ENCODE peak calls at places on chromosomes 5 and 9, in nine cellular contexts. A is lung, O is fibroblast of villous mesenchyme, Z is neural progenitor cell, P is foreskin fibroblast, L is neural crest cell, Q is uterus, Y is GM10248, I is Calu3. X is an unnamed sample.

GRCh38 chr5:133287500-133287899 is 235.7 kb downstream of the HSPA4 start:
- DNase-seq in A (no peak), O (peak), Z (peak), P (peak), L (peak), Q (peak), Y (peak), I (peak), X (peak)

GRCh38 chr9:115234094-115234493 is 116.1 kb upstream of the TNC start:
- DNase-seq in A (peak), O (peak), Z (no peak), P (peak), L (no peak), Q (no peak), Y (peak), I (peak), X (no peak)

GRCh38 chr5:133384120-133384855 is 228.1 kb downstream of the FSTL4 start:
- DNase-seq in A (no peak), O (no peak), Z (no peak), P (no peak), L (no peak), Q (no peak), Y (no peak), I (no peak), X (no peak)

GRCh38 chr5:17221843-17222614 is 4.6 kb downstream of the BASP1 start:
- DNase-seq in A (no peak), O (peak), Z (peak), P (no peak), L (no peak), Q (no peak), Y (no peak), I (no peak), X (no peak)

GRCh38 chr9:114371986-114372917 is 15.5 kb downstream of the AKNA start:
- DNase-seq in A (no peak), O (no peak), Z (no peak), P (no peak), L (no peak), Q (peak), Y (no peak), I (no peak), X (no peak)

GRCh38 chr9:88530051-88530450 is 4.9 kb upstream of the NXNL2 start:
- DNase-seq in A (no peak), O (peak), Z (no peak), P (peak), L (no peak), Q (peak), Y (no peak), I (peak), X (no peak)

GRCh38 chr9:131813116-131813515 is 73.2 kb upstream of the RAPGEF1 start:
- DNase-seq in A (no peak), O (no peak), Z (no peak), P (no peak), L (no peak), Q (no peak), Y (no peak), I (no peak), X (no peak)

GRCh38 chr5:39780341-39780740 is 355.6 kb upstream of the DAB2 start:
- DNase-seq in A (no peak), O (peak), Z (peak), P (peak), L (no peak), Q (no peak), Y (no peak), I (no peak), X (peak)

GRCh38 chr5:10705736-10706135 is 55.3 kb downstream of the DAP start:
- DNase-seq in A (no peak), O (no peak), Z (no peak), P (no peak), L (no peak), Q (no peak), Y (no peak), I (no peak), X (no peak)

GRCh38 chr9:132214027-132214622 is 52.3 kb downstream of the NTNG2 start:
- DNase-seq in A (peak), O (peak), Z (peak), P (peak), L (no peak), Q (peak), Y (no peak), I (peak), X (peak)

GRCh38 chr5:115816226-115817042 is at the start of gene CDO1:
- DNase-seq in A (no peak), O (peak), Z (peak), P (peak), L (peak), Q (peak), Y (peak), I (no peak), X (peak)

GRCh38 chr5:139385061-139385889 is 2.2 kb upstream of the SLC23A1 start:
- DNase-seq in A (no peak), O (peak), Z (no peak), P (no peak), L (no peak), Q (no peak), Y (no peak), I (peak), X (no peak)

GRCh38 chr5:158020555-158021418 is 161.8 kb upstream of the CLINT1 start:
- DNase-seq in A (no peak), O (no peak), Z (peak), P (no peak), L (no peak), Q (no peak), Y (no peak), I (no peak), X (no peak)

GRCh38 chr5:66974256-66974655 is 222.3 kb downstream of the CD180 start:
- DNase-seq in A (no peak), O (no peak), Z (no peak), P (peak), L (no peak), Q (no peak), Y (no peak), I (no peak), X (no peak)

GRCh38 chr9:124008307-124008854 is 3.2 kb upstream of the LHX2 start:
- DNase-seq in A (no peak), O (no peak), Z (peak), P (no peak), L (no peak), Q (no peak), Y (no peak), I (no peak), X (peak)

GRCh38 chr5:140346348-140347221 is at the start of gene HBEGF:
- DNase-seq in A (peak), O (peak), Z (peak), P (peak), L (peak), Q (peak), Y (peak), I (peak), X (peak)

GRCh38 chr5:151130235-151130921 is 27.2 kb downstream of the ANXA6 start:
- DNase-seq in A (no peak), O (no peak), Z (no peak), P (no peak), L (no peak), Q (no peak), Y (no peak), I (no peak), X (no peak)

GRCh38 chr9:76911971-76912370 is 6.1 kb upstream of the PRUNE2 start:
- DNase-seq in A (no peak), O (no peak), Z (no peak), P (no peak), L (no peak), Q (no peak), Y (no peak), I (no peak), X (no peak)

GRCh38 chr5:132262882-132263547 is 5.5 kb downstream of the PDLIM4 start:
- DNase-seq in A (no peak), O (peak), Z (no peak), P (no peak), L (no peak), Q (no peak), Y (peak), I (no peak), X (no peak)

GRCh38 chr5:66436721-66437120 is 159.5 kb upstream of the MAST4 start:
- DNase-seq in A (no peak), O (no peak), Z (no peak), P (no peak), L (no peak), Q (no peak), Y (no peak), I (peak), X (no peak)

GRCh38 chr5:5615569-5615968 is 193.1 kb downstream of the ICE1 start:
- DNase-seq in A (no peak), O (no peak), Z (no peak), P (no peak), L (no peak), Q (no peak), Y (no peak), I (no peak), X (no peak)

GRCh38 chr9:98943682-98944129 is at the start of gene COL15A1:
- DNase-seq in A (no peak), O (peak), Z (peak), P (no peak), L (peak), Q (peak), Y (no peak), I (no peak), X (peak)

GRCh38 chr9:21455320-21455719 is 15.1 kb downstream of the IFNA1 start:
- DNase-seq in A (no peak), O (peak), Z (peak), P (no peak), L (no peak), Q (no peak), Y (peak), I (peak), X (peak)
- TF ChIP-seq CTCF in A (peak), O (peak), Z (peak), P (peak), L (peak), Q (peak), Y (peak), I (peak), X (peak)

GRCh38 chr9:129480227-129480626 is 140.7 kb downstream of the C9orf50 start:
- DNase-seq in A (no peak), O (peak), Z (no peak), P (no peak), L (no peak), Q (peak), Y (no peak), I (no peak), X (no peak)
- TF ChIP-seq CTCF in A (no peak), O (peak), Z (peak), P (no peak), L (no peak), Q (peak), Y (no peak), I (no peak), X (no peak)

DNA sequence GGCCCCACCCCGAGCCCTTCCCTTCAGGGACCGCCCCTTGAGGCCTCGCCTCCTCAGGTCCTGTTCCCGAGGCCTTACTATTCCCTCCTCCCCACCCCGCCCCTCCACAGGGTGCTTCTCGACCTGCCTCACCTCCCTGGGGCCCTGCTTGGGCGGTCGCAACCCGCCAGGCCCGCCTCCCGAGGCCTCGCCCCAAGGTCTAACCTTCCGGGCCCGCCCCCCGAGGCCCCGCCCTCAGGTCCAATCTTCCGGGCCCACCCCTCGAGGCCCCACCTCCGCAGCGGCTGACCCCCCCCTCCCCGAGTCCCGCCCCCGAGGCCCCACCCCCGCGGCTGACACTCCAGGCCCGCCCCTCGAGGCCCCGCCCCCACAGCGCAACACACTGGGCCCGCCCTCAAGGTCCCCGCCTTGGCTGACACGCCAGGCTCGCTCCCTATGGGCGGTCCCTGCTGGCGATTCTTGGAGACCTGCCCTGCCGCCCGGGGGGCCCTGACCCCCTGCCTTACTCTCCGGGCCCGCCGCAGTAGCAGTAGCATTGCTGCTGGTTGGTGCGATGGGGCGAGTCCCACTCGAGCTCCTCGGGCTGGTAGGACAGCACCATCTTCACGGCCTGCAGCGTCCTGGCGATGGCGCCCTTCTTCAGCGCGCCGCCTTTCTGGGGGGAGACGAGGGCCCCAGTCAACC is 8.2 kb downstream of the PHF19 start:
- DNase-seq in A (peak), O (peak), Z (peak), P (peak), L (peak), Q (peak), Y (peak), I (peak), X (peak)
- TF ChIP-seq CTCF in A (peak), O (peak), Z (peak), P (peak), L (peak), Q (peak), Y (peak), I (no peak), X (no peak)

DNA sequence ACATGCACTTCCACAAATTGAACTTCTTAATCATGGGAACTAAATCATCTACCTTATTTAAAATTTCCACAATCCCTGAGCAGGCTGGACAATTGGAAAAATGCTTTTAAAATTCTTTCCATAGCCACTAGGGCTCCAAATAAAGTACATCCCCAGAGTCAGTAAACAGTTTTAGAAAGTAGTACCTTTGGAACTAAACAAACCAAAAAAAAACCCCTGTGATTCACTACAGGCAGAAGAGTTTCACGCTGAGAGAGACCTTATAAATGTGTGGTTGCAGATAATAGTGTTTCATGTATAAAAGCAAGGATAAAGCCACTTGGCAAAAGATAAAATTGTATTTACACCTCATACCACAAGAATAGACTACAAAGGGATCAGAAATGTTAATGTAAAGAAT is 11.8 kb upstream of the HMGCR start:
- DNase-seq in A (no peak), O (no peak), Z (no peak), P (no peak), L (no peak), Q (no peak), Y (no peak), I (no peak), X (no peak)
- TF ChIP-seq CTCF in A (no peak), O (no peak), Z (peak), P (no peak), L (peak), Q (no peak), Y (no peak), I (no peak), X (no peak)

GRCh38 chr5:141638771-141639170 is 2.0 kb downstream of the RELL2 start:
- DNase-seq in A (no peak), O (no peak), Z (no peak), P (no peak), L (no peak), Q (no peak), Y (no peak), I (no peak), X (no peak)

GRCh38 chr5:141639357-141640050 is 2.7 kb downstream of the RELL2 start:
- DNase-seq in A (no peak), O (no peak), Z (no peak), P (no peak), L (no peak), Q (no peak), Y (no peak), I (no peak), X (no peak)

GRCh38 chr5:141640051-141640415 is 3.2 kb downstream of the RELL2 start:
- DNase-seq in A (no peak), O (no peak), Z (no peak), P (no peak), L (no peak), Q (no peak), Y (no peak), I (no peak), X (no peak)

GRCh38 chr5:141640698-141641097 is 3.9 kb downstream of the RELL2 start:
- DNase-seq in A (no peak), O (no peak), Z (no peak), P (no peak), L (no peak), Q (no peak), Y (no peak), I (no peak), X (no peak)

DNA sequence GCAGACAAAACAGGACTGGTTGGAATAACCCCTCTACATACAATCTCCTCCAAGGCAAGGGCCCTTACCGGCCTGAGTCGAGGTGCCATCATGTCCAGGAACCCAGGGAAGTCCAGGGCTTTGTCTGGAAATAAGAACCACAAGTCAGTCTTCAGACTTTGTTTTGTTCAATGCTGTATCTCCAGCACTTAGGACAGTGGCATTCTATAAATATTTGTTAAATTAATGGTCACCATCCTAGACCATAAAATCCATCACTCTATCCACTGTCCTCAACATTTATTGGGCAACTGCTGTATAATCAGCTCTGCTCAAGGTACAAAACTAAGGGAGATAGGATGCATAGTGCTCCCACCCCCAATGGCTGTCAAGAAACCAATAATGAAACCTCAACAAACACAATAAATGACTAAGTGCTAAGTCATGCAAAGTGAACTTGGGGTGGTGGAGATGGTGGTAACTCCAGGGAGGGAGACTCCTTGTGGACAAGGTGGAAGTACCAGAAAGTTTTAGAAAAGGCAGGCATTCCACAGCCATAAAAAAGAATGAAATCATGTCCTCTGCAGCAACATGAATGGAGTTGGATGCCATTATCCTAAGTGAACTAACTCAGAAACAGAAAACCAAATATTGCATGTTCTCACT is 5.0 kb downstream of the RELL2 start:
- DNase-seq in A (no peak), O (peak), Z (no peak), P (peak), L (no peak), Q (no peak), Y (peak), I (peak), X (no peak)
- TF ChIP-seq CTCF in A (no peak), O (peak), Z (no peak), P (peak), L (no peak), Q (no peak), Y (no peak), I (peak), X (no peak)

GRCh38 chr5:43098064-43098463 is 22.6 kb upstream of the ZNF131 start:
- DNase-seq in A (no peak), O (no peak), Z (no peak), P (no peak), L (no peak), Q (no peak), Y (no peak), I (no peak), X (no peak)
- TF ChIP-seq CTCF in A (no peak), O (no peak), Z (no peak), P (no peak), L (no peak), Q (no peak), Y (no peak), I (no peak), X (no peak)

GRCh38 chr5:159441441-159441840 is 111.2 kb upstream of the IL12B start:
- DNase-seq in A (no peak), O (no peak), Z (peak), P (no peak), L (peak), Q (no peak), Y (no peak), I (peak), X (peak)
- TF ChIP-seq CTCF in A (no peak), O (peak), Z (peak), P (peak), L (peak), Q (no peak), Y (no peak), I (no peak), X (peak)

GRCh38 chr9:70580593-70581195 is 166.2 kb upstream of the KLF9 start:
- DNase-seq in A (no peak), O (no peak), Z (no peak), P (no peak), L (no peak), Q (no peak), Y (no peak), I (no peak), X (no peak)

GRCh38 chr9:70577671-70578070 is 163.2 kb upstream of the KLF9 start:
- DNase-seq in A (no peak), O (no peak), Z (no peak), P (no peak), L (no peak), Q (no peak), Y (no peak), I (no peak), X (no peak)

GRCh38 chr9:70576121-70576520 is 161.7 kb upstream of the KLF9 start:
- DNase-seq in A (no peak), O (no peak), Z (no peak), P (no peak), L (no peak), Q (no peak), Y (no peak), I (no peak), X (no peak)

GRCh38 chr9:70579686-70580085 is 165.2 kb upstream of the KLF9 start:
- DNase-seq in A (no peak), O (no peak), Z (no peak), P (no peak), L (no peak), Q (no peak), Y (no peak), I (no peak), X (no peak)

DNA sequence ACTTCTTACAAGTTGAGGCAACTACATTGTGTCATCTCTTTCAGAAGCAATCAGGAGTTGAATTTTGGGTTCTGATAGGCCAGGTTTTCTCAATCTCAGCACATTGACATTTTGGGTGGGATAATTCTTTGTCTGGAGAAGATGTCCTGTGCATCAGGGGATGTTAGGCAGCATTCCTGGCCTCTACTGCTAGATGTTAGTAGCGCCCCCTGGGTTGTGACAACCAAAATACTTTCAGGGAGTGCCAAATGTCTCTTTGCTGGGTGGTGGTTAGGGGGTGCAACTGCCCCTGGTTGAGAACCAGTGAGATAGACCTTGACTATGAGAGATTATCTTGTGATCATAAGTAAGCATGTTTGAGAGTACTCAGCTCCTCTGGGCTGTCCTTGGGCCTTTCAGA is 164.3 kb upstream of the KLF9 start:
- DNase-seq in A (no peak), O (no peak), Z (no peak), P (no peak), L (no peak), Q (no peak), Y (no peak), I (no peak), X (no peak)
- TF ChIP-seq CTCF in A (no peak), O (no peak), Z (no peak), P (no peak), L (no peak), Q (no peak), Y (no peak), I (no peak), X (no peak)

X was measured in endothelial cell.